ENCODE peak calls at places on chromosome 2, in nine cellular contexts. T, Z, H, N, D, M, B, C and P are unnamed samples.
A peak's percentile ranks its signal among the peaks of the same experiment; 100 is the strongest.

GRCh38 chr2:131425191-131426021 is 50.5 kb upstream of the TUBA3D start:
- DNase-seq in T (no peak), Z (no peak), H (no peak), N (no peak), D (no peak), M (no peak), B (no peak), C (no peak), P (no peak)

GRCh38 chr2:69624153-69624552 is 19.4 kb downstream of the AAK1 start:
- DNase-seq in T (no peak), Z (no peak), H (peak; percentile 75), N (no peak), D (no peak), M (no peak), B (no peak), C (no peak), P (no peak)

GRCh38 chr2:27164960-27165763 is 16.4 kb downstream of the TCF23 start:
- DNase-seq in T (no peak), Z (no peak), H (no peak), N (no peak), D (no peak), M (no peak), B (no peak), C (no peak), P (no peak)

GRCh38 chr2:45691152-45691551 is 39.7 kb downstream of the PRKCE start:
- DNase-seq in T (no peak), Z (no peak), H (no peak), N (no peak), D (peak; percentile 41), M (no peak), B (no peak), C (no peak), P (no peak)

GRCh38 chr2:203432811-203433210 is 102.3 kb downstream of the RAPH1 start:
- DNase-seq in T (no peak), Z (no peak), H (no peak), N (no peak), D (no peak), M (no peak), B (no peak), C (no peak), P (no peak)

GRCh38 chr2:73870084-73870483 is 22.7 kb upstream of the ACTG2 start:
- DNase-seq in T (no peak), Z (no peak), H (no peak), N (no peak), D (no peak), M (peak; percentile 82), B (peak; percentile 72), C (no peak), P (peak; percentile 50)

GRCh38 chr2:168184896-168185513 is 62.4 kb downstream of the STK39 start:
- DNase-seq in T (peak; percentile 19), Z (no peak), H (no peak), N (no peak), D (no peak), M (no peak), B (no peak), C (no peak), P (no peak)

GRCh38 chr2:35503738-35504160 is 851.8 kb upstream of the CRIM1 start:
- DNase-seq in T (no peak), Z (no peak), H (no peak), N (no peak), D (no peak), M (no peak), B (no peak), C (no peak), P (no peak)

GRCh38 chr2:175966839-175967238 is 35.2 kb downstream of the LNPK start:
- DNase-seq in T (no peak), Z (no peak), H (no peak), N (no peak), D (no peak), M (no peak), B (no peak), C (no peak), P (no peak)
- TF ChIP-seq CTCF in T (no peak), Z (no peak), H (no peak), N (no peak), D (no peak), M (no peak), B (no peak), C (no peak), P (no peak)

GRCh38 chr2:190679813-190680591 is 31.1 kb downstream of the NAB1 start:
- DNase-seq in T (no peak), Z (peak; percentile 16), H (peak; percentile 61), N (peak; percentile 69), D (peak; percentile 38), M (peak; percentile 34), B (no peak), C (peak; percentile 70), P (peak; percentile 68)
- TF ChIP-seq CTCF in T (peak; percentile 42), Z (peak; percentile 44), H (peak; percentile 78), N (peak; percentile 74), D (peak; percentile 43), M (peak; percentile 60), B (peak; percentile 25), C (peak; percentile 46), P (peak; percentile 65)

GRCh38 chr2:180058993-180059392 is 51.9 kb upstream of the CWC22 start:
- DNase-seq in T (no peak), Z (no peak), H (no peak), N (no peak), D (no peak), M (no peak), B (no peak), C (no peak), P (no peak)

GRCh38 chr2:180057706-180058412 is 50.8 kb upstream of the CWC22 start:
- DNase-seq in T (no peak), Z (no peak), H (no peak), N (no peak), D (no peak), M (no peak), B (no peak), C (no peak), P (no peak)

GRCh38 chr2:180061085-180061484 is 54.0 kb upstream of the CWC22 start:
- DNase-seq in T (no peak), Z (no peak), H (no peak), N (no peak), D (no peak), M (no peak), B (no peak), C (no peak), P (no peak)

GRCh38 chr2:180062178-180062577 is 55.1 kb upstream of the CWC22 start:
- DNase-seq in T (no peak), Z (no peak), H (no peak), N (no peak), D (no peak), M (no peak), B (no peak), C (no peak), P (no peak)

GRCh38 chr2:180063494-180063893 is 56.4 kb upstream of the CWC22 start:
- DNase-seq in T (no peak), Z (no peak), H (no peak), N (no peak), D (no peak), M (no peak), B (no peak), C (no peak), P (no peak)
- TF ChIP-seq CTCF in T (peak; percentile 20), Z (no peak), H (no peak), N (no peak), D (no peak), M (no peak), B (no peak), C (no peak), P (no peak)

GRCh38 chr2:54503192-54503591 is 47.1 kb downstream of the SPTBN1 start:
- DNase-seq in T (no peak), Z (no peak), H (peak; percentile 82), N (no peak), D (peak; percentile 54), M (peak; percentile 45), B (no peak), C (no peak), P (peak; percentile 30)
- TF ChIP-seq CTCF in T (peak; percentile 39), Z (peak; percentile 67), H (peak; percentile 84), N (peak; percentile 70), D (peak; percentile 67), M (peak; percentile 67), B (peak; percentile 32), C (no peak), P (peak; percentile 42)